ENCODE peak calls at places on chromosomes 5 and 9, in nine cellular contexts. S is HepG2; O is activated naive CD8-positive, alpha-beta T cell treated with anti-CD3 and anti-CD28 coated beads, Interleukin-2, amount 10 ng/mL, durations not matched to agents 7 days and 5 days; G is T-cell; R is heart left ventricle; B is stimulated activated naive CD8-positive, alpha-beta T cell treated with anti-CD3 and anti-CD28 coated beads, Interleukin-15, Interleukin-2, amounts not matched to agents 100 U/mL and 50 U/mL, for 24 hours; K is activated naive CD4-positive, alpha-beta T cell treated with anti-CD3 and anti-CD28 coated beads, Interleukin-2, amount 50 U/mL, for 72 hours; Z is memory B cell; Y is naive thymus-derived CD4-positive, alpha-beta T cell. C is an unnamed sample.

GRCh38 chr5:177142029-177142681 is 8.6 kb downstream of the NSD1 start:
- ATAC-seq in O (no peak), K (no peak), Y (no peak), R (peak), B (no peak), S (no peak), Z (no peak), G (no peak), C (no peak)

GRCh38 chr9:14417230-14417629 is 103.3 kb upstream of the NFIB start:
- ATAC-seq in O (no peak), B (no peak), G (no peak), Z (no peak), Y (no peak), S (no peak), R (no peak), K (no peak), C (no peak)

GRCh38 chr9:31674264-31674663 is 710.2 kb upstream of the ACO1 start:
- ATAC-seq in O (no peak), R (no peak), K (no peak), G (no peak), S (no peak), Y (no peak), B (no peak), Z (no peak), C (no peak)

GRCh38 chr5:144453753-144454152 is 283.1 kb downstream of the KCTD16 start:
- ATAC-seq in G (no peak), R (no peak), S (no peak), O (no peak), Y (no peak), Z (no peak), B (no peak), K (no peak), C (no peak)

GRCh38 chr5:179337227-179338122 is 7.8 kb downstream of the ADAMTS2 start:
- ATAC-seq in Y (no peak), O (no peak), B (no peak), Z (no peak), G (no peak), K (no peak), S (no peak), R (no peak), C (no peak)

GRCh38 chr9:5748438-5748837 is 84.5 kb downstream of the ERMP1 start:
- ATAC-seq in R (no peak), Y (no peak), B (no peak), G (no peak), K (no peak), S (no peak), Z (no peak), O (no peak), C (no peak)

GRCh38 chr9:72539824-72540347 is 18.5 kb downstream of the TMC1 start:
- ATAC-seq in R (no peak), Y (no peak), K (no peak), O (no peak), Z (no peak), B (no peak), G (no peak), S (no peak), C (no peak)

GRCh38 chr9:31137151-31137849 is 1247.1 kb upstream of the ACO1 start:
- ATAC-seq in S (peak), K (no peak), R (no peak), B (no peak), Z (no peak), G (no peak), Y (no peak), O (no peak), C (no peak)

GRCh38 chr9:95017062-95017461 is 290.6 kb downstream of the AOPEP start:
- ATAC-seq in K (no peak), S (no peak), B (no peak), O (no peak), G (no peak), Y (no peak), R (no peak), Z (no peak), C (no peak)

GRCh38 chr9:113509463-113509862 is 45.9 kb downstream of the RGS3 start:
- ATAC-seq in G (no peak), K (no peak), B (no peak), O (no peak), Y (no peak), Z (no peak), R (no peak), S (no peak), C (no peak)

GRCh38 chr5:61748651-61749050 is 416.6 kb downstream of the ZSWIM6 start:
- ATAC-seq in Y (no peak), K (no peak), R (no peak), B (no peak), O (no peak), Z (no peak), G (no peak), S (no peak), C (no peak)

GRCh38 chr9:92715488-92716231 is 45.7 kb upstream of the IPPK start:
- ATAC-seq in R (peak), G (no peak), S (no peak), O (no peak), Y (no peak), Z (no peak), B (no peak), K (no peak), C (peak)

GRCh38 chr9:137195525-137196220 is 4.9 kb downstream of the TPRN start:
- ATAC-seq in R (no peak), G (no peak), S (no peak), B (no peak), Y (no peak), Z (no peak), O (no peak), K (no peak), C (no peak)

GRCh38 chr5:32540446-32540845 is 44.9 kb upstream of the SUB1 start:
- ATAC-seq in Z (peak), Y (peak), B (no peak), O (no peak), S (no peak), R (no peak), K (no peak), G (no peak), C (no peak)

GRCh38 chr5:45772402-45772801 is 76.2 kb upstream of the HCN1 start:
- ATAC-seq in S (no peak), B (no peak), Z (no peak), R (no peak), O (no peak), G (no peak), Y (no peak), K (no peak), C (no peak)

GRCh38 chr5:36239370-36240293 is 2.1 kb downstream of the NADK2 start:
- ATAC-seq in S (peak), B (no peak), G (no peak), R (no peak), O (no peak), Z (no peak), K (no peak), Y (no peak), C (no peak)

GRCh38 chr5:119340597-119341218 is 15.1 kb upstream of the TNFAIP8 start:
- ATAC-seq in S (no peak), Y (peak), G (peak), Z (peak), R (no peak), O (peak), K (peak), B (peak), C (no peak)

GRCh38 chr5:95460662-95461061 is 69.5 kb downstream of the FAM81B start:
- ATAC-seq in Y (no peak), B (no peak), K (no peak), S (no peak), R (no peak), O (no peak), G (no peak), Z (no peak), C (no peak)

GRCh38 chr5:59500014-59500413 is 393.5 kb downstream of the PDE4D start:
- ATAC-seq in Z (no peak), R (peak), S (no peak), O (no peak), B (no peak), G (no peak), Y (no peak), K (no peak), C (no peak)

GRCh38 chr5:108818613-108819272 is 71.0 kb downstream of the FER start:
- ATAC-seq in Z (no peak), Y (no peak), R (no peak), S (no peak), O (no peak), G (no peak), B (peak), K (peak), C (no peak)

GRCh38 chr5:170861855-170862766 is at the start of gene RANBP17:
- ATAC-seq in Y (peak), G (no peak), K (peak), O (no peak), S (no peak), Z (no peak), B (peak), R (peak), C (peak)

GRCh38 chr9:5864446-5864845 is 26.2 kb upstream of the MLANA start:
- ATAC-seq in O (no peak), B (no peak), G (no peak), Y (no peak), Z (no peak), K (no peak), R (no peak), S (no peak), C (no peak)

GRCh38 chr9:130943226-130943625 is 4.2 kb upstream of the FIBCD1 start:
- ATAC-seq in B (no peak), R (no peak), K (no peak), Z (no peak), S (no peak), G (no peak), O (no peak), Y (no peak), C (no peak)

GRCh38 chr9:78044189-78044588 is 12.6 kb upstream of the GNAQ start:
- ATAC-seq in R (no peak), K (no peak), Y (no peak), B (no peak), S (no peak), O (no peak), G (no peak), Z (no peak), C (no peak)

GRCh38 chr5:145925353-145925752 is 11.0 kb upstream of the SH3RF2 start:
- ATAC-seq in B (no peak), O (no peak), K (no peak), S (no peak), G (no peak), Z (no peak), Y (no peak), R (no peak), C (peak)

GRCh38 chr5:125196479-125197183 is 450.2 kb upstream of the ZNF608 start:
- ATAC-seq in Z (no peak), B (no peak), K (no peak), G (no peak), R (peak), S (no peak), Y (no peak), O (no peak), C (peak)

GRCh38 chr9:2771661-2772060 is 54.4 kb downstream of the KCNV2 start:
- ATAC-seq in G (no peak), K (no peak), B (no peak), Y (no peak), O (no peak), Z (no peak), S (no peak), R (peak), C (no peak)

GRCh38 chr9:92600075-92600741 is 64.4 kb upstream of the ECM2 start:
- ATAC-seq in Y (no peak), G (no peak), R (peak), Z (no peak), O (no peak), K (no peak), S (no peak), B (no peak), C (peak)

GRCh38 chr9:128077847-128078503 is 9.9 kb downstream of the SLC25A25 start:
- ATAC-seq in K (peak), Y (no peak), B (peak), O (peak), G (no peak), R (no peak), S (no peak), Z (no peak), C (no peak)

GRCh38 chr5:90803891-90804290 is 245.3 kb downstream of the ADGRV1 start:
- ATAC-seq in Z (no peak), B (no peak), K (no peak), O (no peak), G (no peak), R (peak), S (no peak), Y (no peak), C (no peak)

GRCh38 chr9:133524146-133524545 is 613 bp downstream of the MYMK start:
- ATAC-seq in K (no peak), Y (no peak), Z (no peak), B (no peak), S (no peak), R (no peak), G (no peak), O (no peak), C (no peak)

GRCh38 chr9:129576546-129577543 is 44.1 kb downstream of the C9orf50 start:
- ATAC-seq in K (no peak), Z (no peak), Y (no peak), G (no peak), O (peak), B (no peak), S (no peak), R (peak), C (no peak)

GRCh38 chr9:26753971-26754370 is 138.6 kb downstream of the CAAP1 start:
- ATAC-seq in O (no peak), R (no peak), K (no peak), B (no peak), S (no peak), Z (no peak), Y (no peak), G (no peak), C (no peak)

GRCh38 chr5:42495908-42496307 is 72.7 kb downstream of the GHR start:
- ATAC-seq in O (no peak), Y (no peak), B (no peak), K (no peak), Z (no peak), R (peak), G (no peak), S (no peak), C (no peak)

GRCh38 chr9:4435197-4435596 is 55.1 kb upstream of the SLC1A1 start:
- ATAC-seq in K (no peak), G (no peak), S (no peak), R (no peak), Y (no peak), B (no peak), O (no peak), Z (no peak), C (no peak)

GRCh38 chr5:102090770-102091169 is 205.3 kb downstream of the SLCO4C1 start:
- ATAC-seq in S (peak), G (no peak), Y (no peak), K (no peak), B (peak), R (no peak), O (no peak), Z (no peak), C (no peak)

C was measured in gastroesophageal sphincter.